ENCODE peak calls at places on chromosomes 13 and 19, in six cellular contexts. L, G, P, E, T and A are unnamed samples.

GRCh38 chr19:4130635-4131438 is 6.9 kb upstream of the MAP2K2 start:
- DNase-seq in L (peak), G (no peak), P (peak), E (no peak), T (peak), A (no peak)

GRCh38 chr13:88802886-88803285 is 1131.7 kb downstream of the SLITRK5 start:
- DNase-seq in L (peak), G (no peak), P (no peak), E (no peak), T (no peak), A (no peak)

GRCh38 chr19:13847033-13847899 is 29.7 kb upstream of the NANOS3 start:
- DNase-seq in L (peak), G (peak), P (peak), E (peak), T (peak), A (peak)

GRCh38 chr13:50119593-50119992 is 104.3 kb downstream of the KCNRG start:
- DNase-seq in L (no peak), G (no peak), P (no peak), E (no peak), T (peak), A (no peak)

GRCh38 chr19:35309481-35310279 is 17.7 kb downstream of the MAG start:
- DNase-seq in L (no peak), G (no peak), P (no peak), E (peak), T (peak), A (peak)

GRCh38 chr13:97122381-97122996 is 99.6 kb upstream of the MBNL2 start:
- DNase-seq in L (peak), G (no peak), P (peak), E (no peak), T (peak), A (no peak)

GRCh38 chr19:51689751-51690358 is 3.3 kb upstream of the SPACA6 start:
- DNase-seq in L (peak), G (peak), P (no peak), E (peak), T (peak), A (no peak)

GRCh38 chr13:30727491-30728350 is 7.6 kb upstream of the ALOX5AP start:
- DNase-seq in L (no peak), G (no peak), P (no peak), E (no peak), T (no peak), A (no peak)

GRCh38 chr19:45913874-45914830 is at the start of gene NANOS2:
- DNase-seq in L (peak), G (no peak), P (no peak), E (no peak), T (peak), A (no peak)

GRCh38 chr19:7857727-7858701 is 16.2 kb downstream of the PRR36 start:
- DNase-seq in L (no peak), G (no peak), P (no peak), E (no peak), T (no peak), A (peak)

GRCh38 chr13:36966404-36966803 is 32.7 kb downstream of the ALG5 start:
- DNase-seq in L (no peak), G (no peak), P (no peak), E (no peak), T (no peak), A (no peak)

GRCh38 chr19:10467104-10467706 is 36.0 kb downstream of the KEAP1 start:
- DNase-seq in L (no peak), G (no peak), P (no peak), E (no peak), T (no peak), A (no peak)

GRCh38 chr19:10473192-10473591 is 30.0 kb downstream of the KEAP1 start:
- DNase-seq in L (no peak), G (no peak), P (no peak), E (no peak), T (peak), A (no peak)

GRCh38 chr19:10468133-10468532 is 35.0 kb downstream of the KEAP1 start:
- DNase-seq in L (no peak), G (no peak), P (no peak), E (no peak), T (no peak), A (no peak)

GRCh38 chr19:10474962-10475451 is 28.1 kb downstream of the KEAP1 start:
- DNase-seq in L (no peak), G (no peak), P (no peak), E (no peak), T (no peak), A (no peak)

GRCh38 chr19:10471909-10472308 is 31.2 kb downstream of the KEAP1 start:
- DNase-seq in L (peak), G (no peak), P (peak), E (no peak), T (peak), A (no peak)
- TF ChIP-seq CTCF in L (peak), G (peak), P (peak), E (peak), T (peak), A (peak)

GRCh38 chr19:57282011-57282636 is 1.8 kb downstream of the ZNF460 start:
- DNase-seq in L (no peak), G (peak), P (no peak), E (no peak), T (no peak), A (peak)

GRCh38 chr19:57279418-57280164 is 694 bp upstream of the ZNF460 start:
- DNase-seq in L (peak), G (peak), P (peak), E (peak), T (peak), A (peak)

GRCh38 chr19:57276430-57276829 is 3.9 kb upstream of the ZNF460 start:
- DNase-seq in L (no peak), G (no peak), P (no peak), E (no peak), T (no peak), A (no peak)

GRCh38 chr19:57280913-57281425 is 684 bp downstream of the ZNF460 start:
- DNase-seq in L (no peak), G (peak), P (no peak), E (no peak), T (peak), A (peak)

DNA sequence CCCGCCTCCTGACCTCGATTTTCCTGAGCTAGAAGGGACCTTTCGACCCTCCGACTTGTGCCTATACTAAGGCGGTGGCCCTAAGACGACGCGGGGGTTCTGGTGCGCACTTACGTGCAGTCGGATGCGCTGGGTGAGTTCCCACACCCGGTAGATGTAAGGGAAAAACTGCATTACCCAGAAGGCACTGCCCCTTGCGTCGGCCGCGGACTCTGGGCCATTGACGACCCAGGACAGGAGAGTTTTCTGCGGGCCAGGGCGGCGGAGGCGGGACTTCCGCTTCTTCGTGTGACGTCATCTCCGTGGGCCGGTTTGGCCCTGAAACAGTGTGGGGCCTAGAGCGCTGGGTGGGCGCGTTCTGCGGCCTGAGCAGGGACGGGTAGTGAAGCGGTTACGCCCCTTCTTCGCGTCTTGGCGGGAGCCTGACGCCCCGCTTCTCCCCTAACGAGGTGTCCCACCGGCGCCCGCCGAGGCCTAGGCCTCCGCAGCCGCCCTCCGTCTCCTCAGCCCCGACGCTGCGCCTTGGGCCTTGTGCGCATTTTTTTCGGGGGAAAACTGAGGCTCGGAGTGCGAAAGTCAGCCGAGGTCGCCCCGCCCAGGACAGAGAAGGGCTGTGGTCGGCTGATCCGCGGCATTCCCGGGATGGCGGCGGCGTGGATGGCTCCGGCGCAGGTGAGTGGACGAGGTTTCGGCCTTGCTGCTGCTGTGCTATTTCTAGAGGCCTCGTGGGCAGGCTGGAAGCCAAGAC is at the start of gene ZNF460:
- DNase-seq in L (peak), G (peak), P (peak), E (peak), T (peak), A (peak)
- TF ChIP-seq CTCF in L (no peak), G (no peak), P (peak), E (no peak), T (no peak), A (no peak)

GRCh38 chr13:46184277-46184699 is 2.3 kb upstream of the LCP1 start:
- DNase-seq in L (peak), G (peak), P (no peak), E (no peak), T (no peak), A (peak)
- TF ChIP-seq CTCF in L (peak), G (peak), P (peak), E (peak), T (peak), A (peak)

GRCh38 chr13:110108348-110109139 is 198.4 kb downstream of the COL4A1 start:
- DNase-seq in L (peak), G (no peak), P (peak), E (peak), T (peak), A (peak)
- TF ChIP-seq CTCF in L (peak), G (peak), P (peak), E (no peak), T (peak), A (peak)

DNA sequence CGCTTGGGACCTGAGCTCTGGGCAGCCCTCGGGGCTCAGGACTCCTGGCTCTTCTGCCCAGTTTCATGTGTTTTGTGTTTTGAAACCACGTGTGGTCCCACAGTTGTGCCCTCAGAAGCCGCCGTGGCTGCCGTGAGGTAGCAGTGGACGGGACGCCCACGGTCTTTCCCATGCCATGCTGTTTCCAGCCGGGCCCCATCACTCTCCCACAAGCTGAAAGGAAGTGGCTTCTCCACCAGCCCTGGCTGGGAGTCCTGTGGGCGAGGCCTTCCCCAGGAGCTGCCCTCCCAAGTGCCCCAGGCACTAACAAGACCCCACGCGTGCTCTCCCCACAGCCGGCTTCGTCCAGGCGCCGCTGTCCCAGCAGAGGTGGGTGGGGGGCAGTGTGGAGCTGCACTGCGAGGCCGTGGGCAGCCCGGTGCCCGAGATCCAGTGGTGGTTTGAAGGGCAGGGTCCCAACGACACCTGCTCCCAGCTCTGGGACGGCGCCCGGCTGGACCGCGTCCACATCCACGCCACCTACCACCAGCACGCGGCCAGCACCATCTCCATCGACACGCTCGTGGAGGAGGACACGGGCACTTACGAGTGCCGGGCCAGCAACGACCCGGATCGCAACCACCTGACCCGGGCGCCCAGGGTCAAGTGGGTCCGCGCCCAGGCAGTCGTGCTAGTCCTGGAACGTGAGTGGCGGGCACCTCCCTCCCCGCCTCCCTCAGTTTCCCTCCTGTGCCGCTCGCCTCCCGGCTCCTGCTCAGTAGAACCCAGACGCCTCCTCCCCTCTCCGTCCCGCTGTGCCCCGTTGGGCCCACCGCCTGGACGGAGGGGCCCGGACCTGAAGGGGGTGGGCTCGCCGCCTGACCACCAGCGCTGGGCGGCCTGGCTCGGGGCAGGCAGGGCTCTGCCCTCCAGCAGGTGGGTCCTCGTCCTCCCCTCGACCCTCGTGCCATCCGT is 5.3 kb downstream of the BSG start:
- DNase-seq in L (no peak), G (no peak), P (no peak), E (no peak), T (no peak), A (no peak)
- TF ChIP-seq CTCF in L (no peak), G (no peak), P (peak), E (no peak), T (no peak), A (no peak)

DNA sequence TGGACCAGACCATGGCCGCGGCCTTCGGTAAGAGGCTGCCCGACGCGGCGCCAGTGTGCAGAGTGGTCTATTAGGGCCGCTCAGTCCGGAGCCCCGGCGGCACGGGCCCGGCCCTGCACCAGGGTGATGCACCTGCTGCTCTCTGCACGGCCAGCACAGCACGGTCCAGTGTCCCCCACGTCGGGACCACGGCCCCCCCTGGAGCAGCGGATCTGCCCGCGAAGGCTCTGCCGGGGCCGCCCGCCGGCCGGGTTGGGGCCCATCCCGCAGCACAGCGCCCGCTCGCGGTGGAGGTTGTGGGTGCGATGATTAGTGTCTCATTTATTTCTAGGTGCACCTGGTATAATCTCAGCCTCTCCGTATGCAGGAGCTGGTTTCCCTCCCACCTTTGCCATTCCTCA is 7.9 kb downstream of the PTBP1 start:
- DNase-seq in L (no peak), G (peak), P (no peak), E (no peak), T (no peak), A (no peak)
- TF ChIP-seq CTCF in L (no peak), G (no peak), P (no peak), E (no peak), T (no peak), A (no peak)

DNA sequence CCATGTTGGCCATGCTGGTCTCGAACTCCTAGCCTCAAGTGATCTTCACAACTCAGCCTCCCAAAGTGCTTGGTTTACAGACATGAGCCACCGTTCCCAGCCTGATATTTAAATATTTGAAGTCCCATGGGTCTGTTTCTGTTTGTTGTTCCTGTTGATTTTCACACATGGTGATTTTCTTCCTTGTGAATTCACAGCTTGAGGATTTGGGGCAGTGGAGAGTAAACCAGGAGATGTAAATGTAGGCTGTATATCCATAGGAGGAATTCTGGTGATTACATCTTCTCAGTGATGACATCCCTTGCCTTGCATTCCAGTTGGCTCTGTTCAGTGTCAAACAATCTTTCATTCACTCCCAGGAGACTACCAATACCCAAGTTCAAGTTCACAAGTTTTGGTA is 471.9 kb downstream of the KCTD12 start:
- DNase-seq in L (no peak), G (no peak), P (no peak), E (no peak), T (no peak), A (no peak)
- TF ChIP-seq CTCF in L (no peak), G (no peak), P (no peak), E (no peak), T (no peak), A (no peak)

GRCh38 chr13:40152145-40152544 is 496.7 kb downstream of the COG6 start:
- DNase-seq in L (peak), G (no peak), P (peak), E (no peak), T (peak), A (no peak)
- TF ChIP-seq CTCF in L (no peak), G (no peak), P (no peak), E (no peak), T (no peak), A (no peak)